ENCODE peak calls at places on chromosomes 4 and X, in five cellular contexts. D is K562, Y is fibroblast of lung, B is IMR-90, N is DND-41. J is an unnamed sample.

GRCh38 chr4:25654971-25655963 is at the start of gene SLC34A2:
- DNase-seq in D (no peak), Y (no peak), B (no peak), N (no peak), J (no peak)

GRCh38 chr4:2598661-2599654 is 62.5 kb downstream of the FAM193A start:
- DNase-seq in D (no peak), Y (peak), B (peak), N (no peak), J (no peak)

GRCh38 chr4:2744576-2745270 is 11.4 kb downstream of the TNIP2 start:
- DNase-seq in D (no peak), Y (no peak), B (no peak), N (no peak), J (no peak)

GRCh38 chr4:51867689-51868448 is 24.9 kb downstream of the DCUN1D4 start:
- DNase-seq in D (no peak), Y (no peak), B (no peak), N (no peak), J (no peak)

GRCh38 chrX:24410514-24411189 is 50.2 kb downstream of the SUPT20HL1 start:
- DNase-seq in D (no peak), Y (no peak), B (no peak), N (no peak), J (no peak)

GRCh38 chr4:135244605-135245146 is 1043.1 kb upstream of the PABPC4L start:
- DNase-seq in D (no peak), Y (peak), B (no peak), N (no peak), J (no peak)

GRCh38 chrX:37815366-37815765 is 32.0 kb downstream of the DYNLT3 start:
- DNase-seq in D (no peak), Y (no peak), B (no peak), N (no peak), J (no peak)

GRCh38 chr4:8508266-8508665 is 67.7 kb downstream of the TRMT44 start:
- DNase-seq in D (no peak), Y (no peak), B (no peak), N (no peak), J (no peak)

GRCh38 chrX:97060019-97060418 is 176.3 kb downstream of the RPA4 start:
- DNase-seq in D (no peak), Y (no peak), B (no peak), N (no peak), J (no peak)

GRCh38 chr4:164959896-164960295 is 17.6 kb downstream of the TRIM61 start:
- DNase-seq in D (no peak), Y (peak), B (peak), N (no peak), J (no peak)

GRCh38 chr4:77082886-77083608 is 7.3 kb upstream of the CCNI start:
- DNase-seq in D (no peak), Y (no peak), B (no peak), N (no peak), J (no peak)

GRCh38 chr4:3231431-3231980 is 17.5 kb upstream of the MSANTD1 start:
- DNase-seq in D (no peak), Y (no peak), B (no peak), N (no peak), J (no peak)

GRCh38 chr4:150321113-150321512 is 242.9 kb downstream of the DCLK2 start:
- DNase-seq in D (peak), Y (no peak), B (no peak), N (no peak), J (no peak)

GRCh38 chr4:13902141-13902540 is 274.6 kb upstream of the BOD1L1 start:
- DNase-seq in D (no peak), Y (no peak), B (peak), N (no peak), J (no peak)

GRCh38 chr4:147741190-147741788 is 9.4 kb downstream of the ARHGAP10 start:
- DNase-seq in D (no peak), Y (peak), B (peak), N (no peak), J (no peak)

GRCh38 chr4:122152699-122153328 is 683 bp downstream of the BLTP1 start:
- DNase-seq in D (peak), Y (peak), B (peak), N (peak), J (peak)

GRCh38 chr4:62548108-62548524 is 1348.0 kb downstream of the ADGRL3 start:
- DNase-seq in D (no peak), Y (no peak), B (no peak), N (no peak), J (no peak)

GRCh38 chr4:89173336-89174090 is 62.2 kb downstream of the TIGD2 start:
- DNase-seq in D (no peak), Y (no peak), B (no peak), N (no peak), J (no peak)

GRCh38 chr4:53584658-53585057 is 6.6 kb downstream of the LNX1 start:
- DNase-seq in D (no peak), Y (no peak), B (no peak), N (no peak), J (no peak)

GRCh38 chr4:87353592-87353991 is 30.9 kb upstream of the HSD17B13 start:
- DNase-seq in D (peak), Y (peak), B (peak), N (no peak), J (no peak)

GRCh38 chrX:132292753-132293152 is 73.5 kb upstream of the RAP2C start:
- DNase-seq in D (peak), Y (peak), B (peak), N (peak), J (peak)

GRCh38 chr4:53557601-53558000 is 33.7 kb downstream of the LNX1 start:
- DNase-seq in D (no peak), Y (no peak), B (no peak), N (no peak), J (no peak)

GRCh38 chrX:65894138-65894537 is 145.7 kb downstream of the VSIG4 start:
- DNase-seq in D (no peak), Y (no peak), B (no peak), N (no peak), J (no peak)

GRCh38 chrX:141467442-141467841 is 117.1 kb downstream of the SPANXA1 start:
- DNase-seq in D (peak), Y (no peak), B (peak), N (no peak), J (no peak)

GRCh38 chrX:46611658-46612362 is 38.2 kb downstream of the CHST7 start:
- DNase-seq in D (no peak), Y (no peak), B (no peak), N (peak), J (no peak)

GRCh38 chr4:6019316-6020263 is 1.4 kb upstream of the C4orf50 start:
- DNase-seq in D (peak), Y (peak), B (peak), N (peak), J (peak)

GRCh38 chrX:18887177-18887820 is 96.6 kb downstream of the PHKA2 start:
- DNase-seq in D (no peak), Y (peak), B (no peak), N (no peak), J (peak)

GRCh38 chr4:6507345-6507744 is 34.9 kb upstream of the PPP2R2C start:
- DNase-seq in D (no peak), Y (no peak), B (no peak), N (no peak), J (no peak)

GRCh38 chr4:4284827-4285618 is 4.9 kb downstream of the LYAR start:
- DNase-seq in D (no peak), Y (peak), B (no peak), N (no peak), J (peak)

GRCh38 chr4:93791570-93792195 is 36.9 kb upstream of the ATOH1 start:
- DNase-seq in D (peak), Y (peak), B (peak), N (peak), J (peak)

GRCh38 chr4:156774422-156774821 is 197.2 kb downstream of the PDGFC start:
- DNase-seq in D (no peak), Y (peak), B (peak), N (no peak), J (no peak)

GRCh38 chr4:119211856-119212250 is 660 bp upstream of the USP53 start:
- DNase-seq in D (no peak), Y (no peak), B (no peak), N (no peak), J (no peak)

GRCh38 chrX:138775501-138775900 is 64.0 kb upstream of the FGF13 start:
- DNase-seq in D (peak), Y (peak), B (peak), N (no peak), J (no peak)

GRCh38 chr4:10611673-10612072 is 72.9 kb downstream of the CLNK start:
- DNase-seq in D (no peak), Y (peak), B (peak), N (no peak), J (no peak)

GRCh38 chrX:71996138-71996537 is 85.5 kb downstream of the NHSL2 start:
- DNase-seq in D (no peak), Y (no peak), B (no peak), N (no peak), J (no peak)

GRCh38 chrX:72247206-72247944 is 8.5 kb upstream of the ERCC6L start:
- DNase-seq in D (no peak), Y (peak), B (peak), N (no peak), J (peak)

DNA sequence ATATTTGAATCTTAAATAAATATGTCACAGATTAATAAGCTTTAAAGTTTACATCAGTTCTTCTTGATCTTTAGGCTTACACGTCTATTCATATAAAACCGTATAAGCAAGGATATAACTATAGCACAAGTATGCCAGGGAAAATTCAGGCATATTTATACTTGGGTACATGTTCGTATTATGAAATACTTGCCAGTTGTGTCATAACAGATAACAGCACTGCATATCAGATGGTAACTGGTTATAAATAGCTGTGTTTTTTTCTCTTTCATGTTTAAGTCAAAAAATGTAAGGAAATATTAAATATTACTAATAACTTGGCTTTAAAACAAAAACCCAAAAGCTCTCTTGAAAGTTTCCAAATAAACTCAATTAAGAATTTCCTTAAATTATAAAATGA is 17.5 kb downstream of the BRWD3 start:
- DNase-seq in D (no peak), Y (peak), B (peak), N (no peak), J (no peak)
- H3K9ac ChIP-seq in D (no peak), Y (no peak), B (no peak), N (no peak), J (no peak)

GRCh38 chr4:71609651-71610050 is 174.2 kb downstream of the GC start:
- DNase-seq in D (no peak), Y (no peak), B (no peak), N (no peak), J (no peak)
- H3K27ac ChIP-seq in D (no peak), Y (no peak), B (no peak), N (no peak), J (no peak)

GRCh38 chrX:283115-283845 is 2.1 kb downstream of the PLCXD1 start:
- DNase-seq in D (peak), Y (peak), B (peak), N (peak), J (peak)
- H3K9ac ChIP-seq in D (peak), Y (peak), B (peak), N (peak), J (no peak)

DNA sequence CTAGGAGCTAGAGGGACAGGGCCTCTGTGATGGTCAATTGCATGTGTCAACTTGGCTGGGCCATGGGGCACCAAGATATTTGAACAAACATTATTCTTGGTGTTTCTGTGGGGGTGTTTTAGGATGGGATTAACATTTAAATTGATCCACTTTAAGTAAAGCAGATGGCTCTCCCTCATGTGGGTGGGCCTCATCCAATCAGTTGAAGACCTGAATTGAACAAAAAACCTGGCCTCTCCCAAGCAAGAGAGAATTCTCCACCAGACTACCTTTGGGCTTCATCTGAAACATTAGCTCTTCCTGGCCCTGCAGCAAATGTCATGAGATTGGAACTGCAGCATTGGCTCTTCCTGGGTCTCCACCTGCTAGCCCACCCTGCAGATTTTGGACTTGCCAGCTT is 207.1 kb upstream of the ATP6AP2 start:
- DNase-seq in D (no peak), Y (no peak), B (no peak), N (no peak), J (no peak)
- H3K27ac ChIP-seq in D (no peak), Y (no peak), B (no peak), N (no peak), J (no peak)

GRCh38 chrX:14564058-14564457 is 34.7 kb downstream of the GLRA2 start:
- DNase-seq in D (no peak), Y (no peak), B (no peak), N (no peak), J (no peak)
- H3K9ac ChIP-seq in D (no peak), Y (no peak), B (no peak), N (no peak), J (no peak)

GRCh38 chr4:177064724-177065394 is 244.8 kb upstream of the NEIL3 start:
- DNase-seq in D (no peak), Y (no peak), B (no peak), N (no peak), J (no peak)
- H3K27ac ChIP-seq in D (no peak), Y (no peak), B (no peak), N (no peak), J (no peak)

DNA sequence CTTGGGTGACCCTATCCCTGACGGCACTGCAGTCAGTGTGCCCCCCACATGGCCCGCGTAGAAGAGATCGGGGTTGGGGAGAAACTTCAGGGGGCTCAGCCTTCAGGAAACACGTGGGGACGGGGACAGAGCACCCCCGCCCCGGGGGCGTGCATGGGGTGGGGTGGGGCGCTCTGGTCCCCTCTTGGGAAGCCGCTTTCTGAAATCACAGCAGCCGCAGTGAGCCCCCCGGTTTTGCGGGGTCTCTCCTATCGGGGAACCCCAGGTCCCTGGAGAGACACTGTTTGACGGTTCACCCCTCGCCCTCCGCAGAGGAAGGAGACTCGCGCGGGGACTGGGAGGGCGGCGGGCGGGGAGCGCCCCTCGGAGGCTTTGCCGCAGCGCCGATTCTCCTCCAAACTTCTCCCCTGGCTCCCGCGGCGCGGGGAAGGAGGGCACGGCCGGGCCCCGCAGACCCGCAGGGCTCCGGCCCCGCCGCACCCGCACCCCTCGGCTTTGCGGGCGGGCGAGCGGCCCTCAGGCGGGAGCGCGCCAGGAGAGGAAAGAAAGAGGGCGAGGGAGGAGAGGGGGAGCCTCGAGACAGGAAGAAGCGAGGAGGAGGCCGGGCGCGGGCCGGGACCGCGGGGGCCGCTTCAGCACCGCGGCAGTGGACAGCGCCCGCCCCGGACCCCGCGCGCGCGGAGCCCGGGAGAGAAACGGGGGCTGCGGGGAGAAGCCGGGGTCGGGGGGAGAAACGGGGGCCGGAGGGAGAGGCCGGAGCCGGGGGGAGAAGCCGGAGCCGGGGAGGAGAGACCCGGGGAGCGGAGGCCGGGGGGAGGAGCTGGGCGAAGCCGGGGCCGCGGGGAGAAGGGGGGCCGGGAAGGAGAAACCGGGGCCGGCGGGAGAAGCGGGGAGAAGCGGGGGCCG is 613 bp downstream of the CPLX1 start:
- DNase-seq in D (peak), Y (no peak), B (no peak), N (no peak), J (no peak)
- H3K9ac ChIP-seq in D (peak), Y (no peak), B (no peak), N (no peak), J (no peak)

DNA sequence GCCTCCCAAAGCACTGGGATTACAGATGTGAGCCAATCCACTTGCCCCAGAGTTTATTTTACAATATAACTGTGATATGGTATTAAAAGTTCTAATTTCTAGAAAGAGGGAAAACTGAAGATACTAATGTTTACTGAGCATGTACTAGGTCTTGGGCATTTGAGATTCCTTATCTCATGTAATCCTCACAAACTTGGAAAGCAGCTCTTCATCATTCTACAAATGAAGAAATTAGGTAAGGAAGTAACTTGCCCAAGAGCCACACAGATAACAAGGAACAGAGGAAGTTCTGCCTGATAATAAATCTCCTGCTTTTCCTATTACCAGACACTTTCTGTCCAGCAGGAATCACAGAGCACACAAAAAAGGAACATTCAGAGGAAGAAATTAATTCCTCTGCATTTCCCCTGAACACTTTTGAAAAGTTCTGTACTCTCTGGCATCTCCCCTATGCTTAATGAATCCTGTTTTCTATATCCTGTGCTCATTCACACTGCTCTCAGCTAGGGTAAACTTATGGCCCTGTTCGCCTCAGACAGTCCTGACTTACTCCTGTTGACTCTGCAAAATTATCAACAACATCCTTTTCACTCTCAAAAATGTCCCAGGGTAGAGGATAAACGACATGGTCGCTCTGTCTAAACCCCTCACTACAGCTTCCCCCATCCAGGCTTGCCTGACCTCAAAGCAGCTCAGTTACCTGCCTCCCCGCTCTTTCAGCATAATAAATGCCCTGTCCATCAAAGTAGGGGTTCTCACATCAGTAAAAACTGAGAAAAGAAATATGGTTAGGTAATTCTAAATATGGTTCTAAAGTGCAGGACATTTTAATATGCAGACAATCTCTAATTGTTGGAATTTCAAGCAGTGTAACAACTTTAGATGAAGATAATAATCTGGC is 13.7 kb downstream of the SH3RF1 start:
- DNase-seq in D (no peak), Y (no peak), B (no peak), N (no peak), J (no peak)
- H3K27ac ChIP-seq in D (no peak), Y (peak), B (no peak), N (no peak), J (peak)

DNA sequence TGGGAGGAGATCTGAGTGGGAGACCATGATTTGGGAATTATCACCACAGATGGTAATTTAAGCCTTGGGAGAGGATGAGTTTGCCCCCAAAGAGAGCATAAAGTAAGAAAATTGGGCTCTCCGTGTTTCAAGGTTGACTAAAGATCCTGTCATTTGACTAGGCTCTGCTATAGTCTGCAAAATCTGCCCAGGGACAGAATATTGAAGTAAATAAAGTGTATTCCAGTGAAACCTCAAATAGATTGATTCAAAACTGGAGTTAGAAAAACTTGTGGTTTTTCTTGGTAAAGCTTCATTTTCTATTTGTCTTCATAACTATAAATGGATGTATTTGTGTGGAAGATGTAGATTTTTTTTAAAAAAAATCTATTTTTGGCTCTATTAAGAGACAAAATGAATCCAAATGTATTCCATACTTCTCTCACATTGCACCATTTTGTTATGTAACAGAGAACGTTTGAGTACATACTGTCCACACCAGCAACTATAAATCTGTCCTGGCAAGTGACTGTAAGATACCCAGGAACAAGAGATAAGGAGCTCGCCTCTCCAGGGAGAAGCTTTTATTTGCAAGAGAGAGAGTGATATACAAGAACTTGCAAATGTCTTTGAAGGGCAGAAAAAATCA is 170.2 kb downstream of the CBR4 start:
- DNase-seq in D (no peak), Y (peak), B (no peak), N (no peak), J (no peak)
- H3K9ac ChIP-seq in D (no peak), Y (no peak), B (no peak), N (no peak), J (no peak)

GRCh38 chrX:110403839-110404238 is 45.2 kb downstream of the RTL9 start:
- DNase-seq in D (no peak), Y (peak), B (peak), N (no peak), J (no peak)

GRCh38 chrX:110403436-110403835 is 44.8 kb downstream of the RTL9 start:
- DNase-seq in D (no peak), Y (no peak), B (no peak), N (no peak), J (no peak)

GRCh38 chrX:110402855-110403230 is 44.2 kb downstream of the RTL9 start:
- DNase-seq in D (peak), Y (no peak), B (no peak), N (no peak), J (no peak)

GRCh38 chrX:110401142-110401541 is 42.5 kb downstream of the RTL9 start:
- DNase-seq in D (no peak), Y (no peak), B (no peak), N (no peak), J (no peak)

GRCh38 chrX:110402091-110402854 is 43.6 kb downstream of the RTL9 start:
- DNase-seq in D (peak), Y (peak), B (peak), N (no peak), J (no peak)
- H3K27ac ChIP-seq in D (peak), Y (peak), B (peak), N (no peak), J (no peak)